ENCODE peak calls at places on chromosome 15, in five cellular contexts. A, N, C, F and U are unnamed samples.

GRCh38 chr15:39151545-39151944 is 429.3 kb upstream of the THBS1 start:
- DNase-seq in F (no peak), N (no peak), C (no peak), A (no peak), U (no peak)

GRCh38 chr15:30008156-30008555 is 74.6 kb upstream of the GOLGA8J start:
- DNase-seq in C (no peak), A (peak), N (no peak), F (no peak), U (no peak)

GRCh38 chr15:79394231-79394630 is 37.9 kb upstream of the MINAR1 start:
- DNase-seq in A (peak), N (no peak), F (no peak), C (peak), U (peak)

GRCh38 chr15:66947471-66947870 is 117.9 kb upstream of the SMAD3 start:
- DNase-seq in C (no peak), F (no peak), N (no peak), A (no peak), U (no peak)

GRCh38 chr15:74317820-74318375 is 49.5 kb downstream of the CYP11A1 start:
- DNase-seq in F (peak), N (peak), A (peak), C (peak), U (peak)

GRCh38 chr15:58190419-58190818 is 52.2 kb downstream of the AQP9 start:
- DNase-seq in F (no peak), C (no peak), A (no peak), N (no peak), U (no peak)

GRCh38 chr15:78457101-78457500 is 19.1 kb downstream of the IREB2 start:
- DNase-seq in F (no peak), A (peak), C (peak), N (peak), U (peak)

GRCh38 chr15:67189326-67190051 is 65.0 kb downstream of the AAGAB start:
- DNase-seq in C (peak), A (no peak), N (no peak), F (no peak), U (no peak)

GRCh38 chr15:86829251-86829650 is 749.6 kb downstream of the AGBL1 start:
- DNase-seq in C (no peak), N (no peak), F (no peak), A (no peak), U (no peak)

GRCh38 chr15:77633913-77634265 is 1.2 kb upstream of the LINGO1 start:
- DNase-seq in C (no peak), N (no peak), F (no peak), A (no peak), U (no peak)

GRCh38 chr15:70853855-70854668 is at the start of gene LARP6:
- DNase-seq in F (peak), C (peak), A (peak), N (peak), U (no peak)

GRCh38 chr15:75203017-75203907 is 1.6 kb downstream of the C15orf39 start:
- DNase-seq in F (peak), A (peak), C (peak), N (no peak), U (no peak)

GRCh38 chr15:101393172-101393571 is 96.3 kb downstream of the PCSK6 start:
- DNase-seq in F (no peak), C (no peak), N (no peak), A (no peak), U (no peak)

GRCh38 chr15:70126382-70126781 is 28.7 kb upstream of the TLE3 start:
- DNase-seq in A (no peak), F (no peak), C (no peak), N (no peak), U (no peak)

GRCh38 chr15:71333839-71334238 is 218.6 kb downstream of the THSD4 start:
- DNase-seq in F (no peak), N (no peak), A (peak), C (peak), U (no peak)

GRCh38 chr15:70159397-70160009 is 61.8 kb upstream of the TLE3 start:
- DNase-seq in C (no peak), A (no peak), N (no peak), F (no peak), U (no peak)

GRCh38 chr15:28873006-28873405 is 12.8 kb upstream of the APBA2 start:
- DNase-seq in F (no peak), C (no peak), N (no peak), A (no peak), U (no peak)
- H3K4me3 ChIP-seq in F (no peak), C (no peak), N (no peak), A (no peak), U (no peak)

GRCh38 chr15:33700695-33701303 is 267.5 kb upstream of the CHRM5 start:
- DNase-seq in A (peak), C (peak), F (peak), N (peak), U (no peak)

GRCh38 chr15:33701304-33701696 is 267.0 kb upstream of the CHRM5 start:
- DNase-seq in N (no peak), C (no peak), F (no peak), A (no peak), U (no peak)

GRCh38 chr15:33710746-33711145 is 257.6 kb upstream of the CHRM5 start:
- DNase-seq in F (no peak), N (no peak), C (no peak), A (no peak), U (no peak)

DNA sequence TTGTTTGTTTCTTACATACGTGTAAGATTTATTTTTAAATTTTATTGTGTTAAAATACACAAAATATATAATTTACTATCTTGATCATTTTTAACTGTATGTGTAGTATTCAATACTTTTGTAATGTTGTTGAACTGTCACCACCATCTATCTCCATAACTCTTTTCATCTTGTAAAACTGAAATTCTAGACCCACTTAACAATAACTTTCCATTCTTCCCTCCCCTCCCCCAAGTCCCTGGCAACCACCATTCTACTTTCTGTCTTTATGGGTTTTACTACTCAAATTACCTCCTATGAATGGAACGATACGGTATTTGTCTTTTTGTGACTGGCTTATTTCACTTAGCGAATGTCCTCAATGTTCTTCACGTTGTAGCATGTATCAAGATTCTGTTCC is 262.1 kb upstream of the CHRM5 start:
- DNase-seq in A (no peak), N (no peak), F (no peak), C (no peak), U (no peak)
- TF ChIP-seq CTCF in A (no peak), N (no peak), F (no peak), C (no peak), U (no peak)

DNA sequence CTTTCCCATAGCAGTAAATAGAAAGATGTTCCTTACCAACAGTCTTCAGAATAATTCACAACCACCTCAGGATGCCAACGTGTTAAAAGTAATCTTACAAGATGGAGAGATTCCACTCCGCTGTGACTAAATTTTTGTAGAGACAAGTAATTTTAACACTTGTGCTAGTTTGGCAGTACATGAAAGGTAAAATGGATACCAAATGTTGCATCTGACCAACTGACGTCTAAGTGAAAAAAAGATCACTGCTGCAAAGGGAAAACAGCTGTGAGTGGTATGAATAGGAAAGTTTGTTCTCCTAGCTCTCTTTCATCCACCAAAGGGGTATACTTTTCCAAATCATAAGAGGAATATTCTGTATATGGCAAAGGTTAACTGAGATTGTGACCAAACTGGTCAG is 2.6 kb downstream of the SPG21 start:
- DNase-seq in N (no peak), C (peak), F (no peak), A (no peak), U (no peak)
- H3K4me3 ChIP-seq in N (no peak), C (no peak), F (no peak), A (no peak), U (no peak)

GRCh38 chr15:25830844-25831443 is 32.2 kb downstream of the ATP10A start:
- DNase-seq in N (no peak), A (peak), C (peak), F (peak), U (peak)
- TF ChIP-seq CTCF in N (no peak), A (no peak), C (no peak), F (no peak), U (no peak)

DNA sequence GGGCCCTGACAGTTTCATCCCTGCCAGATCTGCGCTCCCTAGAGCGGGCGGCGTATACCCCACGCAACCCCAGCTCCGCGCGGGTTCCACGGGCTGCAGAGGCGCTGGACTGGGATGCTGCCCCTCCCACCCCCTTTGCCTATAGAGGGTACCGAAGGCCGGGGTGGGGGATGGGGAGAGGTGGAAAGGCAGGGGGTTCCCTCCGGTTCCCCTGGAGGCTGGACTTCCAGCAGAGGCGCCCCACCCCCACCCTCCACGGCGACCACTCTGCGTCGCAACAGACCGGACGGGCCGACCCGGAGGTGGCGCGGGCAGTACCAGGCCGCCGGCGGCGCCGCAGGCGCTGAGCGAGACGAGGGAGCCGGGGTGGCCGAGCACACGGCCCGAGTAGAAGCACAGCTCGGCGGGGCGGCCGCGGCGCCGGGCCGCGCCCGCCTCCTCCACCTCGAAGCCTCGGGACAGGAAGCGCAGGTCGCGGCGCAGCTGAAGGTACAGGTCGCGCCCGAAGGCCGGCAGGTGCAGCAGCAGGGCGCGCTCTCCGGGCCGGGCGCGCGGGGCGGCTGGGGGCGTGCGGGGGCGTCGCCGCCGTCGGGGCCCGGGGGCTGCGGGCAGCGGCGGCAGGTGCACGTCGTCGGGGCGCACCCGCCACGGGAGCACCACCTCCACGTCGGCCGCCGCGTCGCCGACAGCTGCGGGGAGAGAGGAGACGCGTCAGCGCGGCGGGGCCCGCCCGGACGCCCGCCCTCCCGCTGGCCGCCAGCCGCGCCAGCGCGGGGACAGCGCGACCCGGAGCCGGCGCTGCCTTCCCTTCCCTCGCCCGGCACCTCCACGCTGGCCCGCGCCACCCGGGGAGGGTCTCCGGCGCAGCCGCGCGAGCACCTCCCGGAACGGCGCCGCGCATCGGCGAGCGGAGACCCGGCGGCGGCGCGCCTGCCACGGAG is 784 bp downstream of the ADAMTS17 start:
- DNase-seq in F (no peak), N (no peak), C (no peak), A (no peak), U (no peak)
- H3K4me3 ChIP-seq in F (peak), N (peak), C (peak), A (no peak), U (peak)

DNA sequence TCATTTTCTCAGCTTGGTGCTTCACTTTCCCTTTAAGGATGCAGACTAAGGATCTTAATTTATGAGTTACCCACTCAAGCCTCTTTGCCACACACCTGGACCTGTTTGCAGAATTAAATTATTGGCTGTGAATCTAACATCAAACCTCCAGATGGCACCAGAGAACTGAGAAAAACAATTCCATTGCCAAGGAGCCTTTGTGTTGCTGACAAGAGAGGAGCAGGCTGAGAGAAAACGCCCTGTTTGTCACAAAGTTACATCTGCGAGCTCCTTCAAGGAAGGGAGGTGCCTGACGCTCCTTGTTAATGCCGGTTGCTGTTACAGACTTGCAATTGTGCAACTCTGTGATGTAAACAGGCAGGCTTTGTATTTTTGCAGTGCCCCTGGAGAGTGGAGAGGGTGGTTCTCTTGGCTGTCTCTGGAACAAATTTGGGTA is 36.3 kb upstream of the TMC3 start:
- DNase-seq in N (peak), F (peak), A (peak), C (peak), U (peak)
- TF ChIP-seq CTCF in N (peak), F (peak), A (peak), C (peak), U (peak)

GRCh38 chr15:41565702-41566101 is 6.7 kb downstream of the TYRO3 start:
- DNase-seq in A (no peak), N (no peak), C (no peak), F (no peak), U (no peak)

GRCh38 chr15:41567261-41567660 is 8.2 kb downstream of the TYRO3 start:
- DNase-seq in A (no peak), N (no peak), F (no peak), C (no peak), U (no peak)

GRCh38 chr15:41566121-41566885 is 7.3 kb downstream of the TYRO3 start:
- DNase-seq in C (no peak), A (no peak), N (peak), F (no peak), U (no peak)

GRCh38 chr15:41568350-41569017 is 9.5 kb downstream of the TYRO3 start:
- DNase-seq in C (peak), N (no peak), F (no peak), A (peak), U (no peak)

GRCh38 chr15:41567870-41568269 is 8.9 kb downstream of the TYRO3 start:
- DNase-seq in F (no peak), C (peak), A (no peak), N (no peak), U (no peak)
- H3K4me3 ChIP-seq in F (no peak), C (no peak), A (no peak), N (no peak), U (no peak)

GRCh38 chr15:48406911-48407310 is 75.7 kb downstream of the DUT start:
- DNase-seq in F (no peak), C (no peak), N (no peak), A (no peak), U (no peak)

GRCh38 chr15:48406240-48406891 is 75.1 kb downstream of the DUT start:
- DNase-seq in A (no peak), F (no peak), N (no peak), C (no peak), U (no peak)

GRCh38 chr15:48409623-48410022 is 78.4 kb downstream of the DUT start:
- DNase-seq in A (no peak), C (no peak), N (no peak), F (no peak), U (no peak)

GRCh38 chr15:48411971-48412591 is 80.9 kb downstream of the DUT start:
- DNase-seq in A (no peak), N (no peak), F (no peak), C (peak), U (peak)

DNA sequence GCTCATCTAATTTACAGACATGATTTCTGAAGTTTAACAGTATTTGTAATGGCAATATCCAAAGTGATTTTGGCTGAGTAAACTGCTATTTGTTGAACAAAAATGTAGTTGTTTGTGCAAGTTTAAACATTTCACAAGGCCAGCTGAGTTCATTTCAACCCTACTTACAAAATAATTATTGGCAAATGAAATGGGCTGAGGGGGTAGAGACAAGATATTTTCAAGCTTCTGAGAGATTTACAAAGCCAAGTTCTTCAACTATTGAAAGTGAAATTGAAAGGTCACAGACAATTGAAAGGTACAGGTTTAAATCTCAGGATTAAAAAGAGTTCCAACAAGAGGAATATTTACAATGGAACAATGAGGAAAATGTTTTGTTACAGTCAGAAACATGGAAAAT is 77.1 kb downstream of the DUT start:
- DNase-seq in C (no peak), F (no peak), N (no peak), A (no peak), U (no peak)
- TF ChIP-seq CTCF in C (no peak), F (no peak), N (no peak), A (no peak), U (no peak)

DNA sequence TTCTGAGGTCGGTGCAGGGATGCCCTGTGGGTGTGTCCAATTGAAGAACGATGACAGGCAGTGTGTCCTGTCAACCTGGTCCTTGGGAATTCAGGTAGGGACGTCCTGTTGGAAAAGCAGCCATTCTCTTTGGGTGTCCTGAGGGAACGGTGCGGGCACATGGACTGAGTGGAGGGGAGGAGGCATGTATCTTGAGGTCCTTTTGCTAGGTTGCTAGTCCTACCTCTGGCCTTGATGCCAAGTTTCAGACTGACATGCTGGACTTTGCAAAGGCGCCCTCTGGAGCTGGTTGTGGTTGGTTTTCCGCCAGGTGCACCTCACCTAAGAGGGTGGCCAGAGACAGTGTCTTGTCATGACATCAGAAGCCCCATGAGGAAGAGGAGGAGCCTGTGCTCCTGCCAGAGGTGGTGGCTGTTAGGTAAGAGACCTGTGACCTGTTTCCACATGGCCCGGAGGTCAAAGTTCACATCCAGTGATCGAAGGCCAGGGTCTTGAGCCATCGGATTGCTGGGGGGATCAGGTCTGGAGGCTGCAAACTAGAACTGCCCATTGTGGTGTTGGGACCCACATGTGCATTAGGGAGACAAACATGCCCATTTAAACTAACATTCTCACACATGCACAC is 106.3 kb downstream of the SNRPN start:
- DNase-seq in A (no peak), F (no peak), C (no peak), N (no peak), U (no peak)
- H3K4me3 ChIP-seq in A (no peak), F (no peak), C (no peak), N (no peak), U (no peak)